ENCODE peak calls at places on chromosomes 1 and 21, in six cellular contexts. Q, P, V, D, L and F are unnamed samples.

GRCh38 chr1:196115641-196116040 is 492.6 kb downstream of the KCNT2 start:
- DNase-seq in V (no peak), L (peak), Q (no peak), D (no peak), P (no peak), F (no peak)

GRCh38 chr1:235073968-235074334 is 54.7 kb downstream of the TOMM20 start:
- DNase-seq in L (no peak), P (no peak), V (no peak), Q (no peak), D (no peak), F (no peak)

GRCh38 chr1:25030674-25031589 is 100.9 kb upstream of the RUNX3 start:
- DNase-seq in P (no peak), L (no peak), Q (peak), V (no peak), D (no peak), F (peak)

GRCh38 chr1:227769047-227769446 is 33.8 kb downstream of the SNAP47 start:
- DNase-seq in P (no peak), L (no peak), D (no peak), V (no peak), Q (no peak), F (no peak)

GRCh38 chr1:68977211-68977610 is 480.3 kb upstream of the DEPDC1 start:
- DNase-seq in L (no peak), D (no peak), P (no peak), Q (no peak), V (no peak), F (no peak)

GRCh38 chr1:201299968-201300367 is 16.7 kb downstream of the PKP1 start:
- DNase-seq in D (no peak), Q (no peak), P (peak), L (no peak), V (no peak), F (no peak)

GRCh38 chr1:210358511-210359148 is 29.9 kb downstream of the HHAT start:
- DNase-seq in Q (no peak), P (no peak), V (no peak), D (peak), L (no peak), F (no peak)

GRCh38 chr1:40462956-40463590 is 12.8 kb downstream of the ZFP69B start:
- DNase-seq in P (no peak), D (no peak), V (no peak), L (no peak), Q (no peak), F (no peak)

GRCh38 chr1:22780696-22781095 is 70.1 kb downstream of the EPHB2 start:
- DNase-seq in L (peak), V (no peak), P (peak), Q (no peak), D (peak), F (peak)

GRCh38 chr1:246527402-246528088 is 20.5 kb upstream of the SMYD3 start:
- DNase-seq in Q (no peak), V (no peak), D (no peak), L (no peak), P (no peak), F (peak)

GRCh38 chr1:154730251-154730650 is 122.3 kb upstream of the ADAR start:
- DNase-seq in Q (no peak), D (peak), L (no peak), P (peak), V (no peak), F (no peak)

GRCh38 chr1:147473735-147474049 is 67.6 kb upstream of the BCL9 start:
- DNase-seq in Q (no peak), L (no peak), P (no peak), V (no peak), D (no peak), F (no peak)

GRCh38 chr1:74502432-74502831 is 10.0 kb downstream of the LRRC53 start:
- DNase-seq in Q (no peak), V (peak), D (peak), P (no peak), L (no peak), F (peak)

GRCh38 chr1:227280836-227281235 is 37.5 kb downstream of the CDC42BPA start:
- DNase-seq in V (no peak), L (no peak), Q (no peak), P (no peak), D (no peak), F (no peak)

GRCh38 chr1:162168935-162169545 is 99.5 kb downstream of the NOS1AP start:
- DNase-seq in V (no peak), P (no peak), L (no peak), D (no peak), Q (no peak), F (no peak)

GRCh38 chr1:185843971-185844370 is 109.8 kb downstream of the HMCN1 start:
- DNase-seq in P (no peak), V (no peak), L (no peak), Q (no peak), D (no peak), F (no peak)

GRCh38 chr1:39501666-39502065 is 10.2 kb downstream of the BMP8A start:
- DNase-seq in D (no peak), Q (no peak), L (no peak), V (no peak), P (no peak), F (no peak)

GRCh38 chr21:41319273-41319672 is 2.7 kb downstream of the FAM3B start:
- DNase-seq in L (no peak), D (no peak), Q (no peak), P (no peak), V (no peak), F (no peak)

GRCh38 chr1:42165511-42166210 is 1.1 kb upstream of the GUCA2A start:
- DNase-seq in D (peak), P (peak), V (peak), Q (no peak), L (no peak), F (no peak)

GRCh38 chr1:34975312-34975711 is 9.8 kb downstream of the TMEM35B start:
- DNase-seq in P (no peak), L (no peak), D (no peak), Q (no peak), V (no peak), F (no peak)

GRCh38 chr1:210647406-210648333 is 319.0 kb downstream of the HHAT start:
- DNase-seq in L (no peak), P (no peak), D (no peak), V (no peak), Q (no peak), F (no peak)

GRCh38 chr1:65114312-65114711 is 33.7 kb upstream of the AK4 start:
- DNase-seq in V (peak), D (peak), P (no peak), Q (no peak), L (no peak), F (no peak)

GRCh38 chr1:1019122-1019999 is 559 bp upstream of the AGRN start:
- DNase-seq in V (peak), Q (no peak), D (peak), L (peak), P (no peak), F (peak)

GRCh38 chr21:8988696-8989095 is 1532.7 kb upstream of the TPTE start:
- DNase-seq in Q (no peak), L (no peak), V (peak), P (no peak), D (no peak), F (no peak)

GRCh38 chr1:230279583-230279945 is 146.6 kb downstream of the PGBD5 start:
- DNase-seq in V (no peak), Q (no peak), P (no peak), D (no peak), L (no peak), F (no peak)

GRCh38 chr1:244242446-244242845 is 191.4 kb downstream of the ZBTB18 start:
- DNase-seq in P (no peak), D (no peak), V (no peak), L (no peak), Q (no peak), F (no peak)

GRCh38 chr1:117167402-117167801 is 43.3 kb downstream of the VTCN1 start:
- DNase-seq in D (no peak), L (no peak), V (no peak), P (no peak), Q (no peak), F (no peak)

GRCh38 chr1:200493344-200493743 is 83.5 kb upstream of the ZNF281 start:
- DNase-seq in D (no peak), P (no peak), Q (no peak), L (no peak), V (no peak), F (no peak)

GRCh38 chr1:88697503-88697902 is 13.4 kb downstream of the PKN2 start:
- DNase-seq in L (no peak), V (no peak), Q (no peak), P (no peak), D (no peak), F (no peak)

GRCh38 chr21:42161401-42161956 is 57.5 kb upstream of the ABCG1 start:
- DNase-seq in D (no peak), Q (no peak), P (no peak), V (no peak), L (no peak), F (peak)

GRCh38 chr1:162391790-162392563 is 10.4 kb downstream of the C1orf226 start:
- DNase-seq in L (peak), P (peak), V (peak), D (peak), Q (no peak), F (peak)

GRCh38 chr1:29829448-29830344 is 593.4 kb downstream of the PTPRU start:
- DNase-seq in Q (no peak), L (no peak), V (no peak), P (no peak), D (no peak), F (no peak)

GRCh38 chr1:203081465-203082355 is 4.1 kb downstream of the MYOG start:
- DNase-seq in D (no peak), Q (no peak), L (no peak), P (no peak), V (no peak), F (peak)

GRCh38 chr1:6625579-6626149 is 996 bp downstream of the THAP3 start:
- DNase-seq in L (no peak), Q (no peak), P (peak), V (no peak), D (peak), F (peak)

GRCh38 chr1:25047506-25048240 is 117.6 kb upstream of the RUNX3 start:
- DNase-seq in P (no peak), Q (no peak), L (no peak), D (no peak), V (no peak), F (no peak)

GRCh38 chr1:193558491-193559028 is 372.1 kb upstream of the B3GALT2 start:
- DNase-seq in P (peak), Q (no peak), L (no peak), D (peak), V (no peak), F (no peak)

GRCh38 chr1:34362949-34363348 is 186.2 kb downstream of the C1orf94 start:
- DNase-seq in V (no peak), L (no peak), Q (no peak), P (no peak), D (no peak), F (no peak)

GRCh38 chr1:201262963-201263608 is 20.2 kb upstream of the PKP1 start:
- DNase-seq in P (no peak), L (no peak), Q (no peak), V (no peak), D (no peak), F (no peak)

GRCh38 chr1:202007703-202008489 is 2.5 kb upstream of the ELF3 start:
- DNase-seq in D (no peak), L (peak), V (no peak), P (no peak), Q (no peak), F (no peak)

GRCh38 chr1:1274931-1275431 is 1.3 kb upstream of the UBE2J2 start:
- DNase-seq in Q (no peak), V (no peak), P (no peak), L (no peak), D (no peak), F (no peak)

GRCh38 chr21:46213620-46214286 is 14.8 kb downstream of the LSS start:
- DNase-seq in Q (no peak), P (no peak), L (no peak), D (no peak), V (no peak), F (no peak)
- TF ChIP-seq MYC in Q (no peak), P (no peak), L (no peak), D (no peak), V (no peak), F (no peak)

DNA sequence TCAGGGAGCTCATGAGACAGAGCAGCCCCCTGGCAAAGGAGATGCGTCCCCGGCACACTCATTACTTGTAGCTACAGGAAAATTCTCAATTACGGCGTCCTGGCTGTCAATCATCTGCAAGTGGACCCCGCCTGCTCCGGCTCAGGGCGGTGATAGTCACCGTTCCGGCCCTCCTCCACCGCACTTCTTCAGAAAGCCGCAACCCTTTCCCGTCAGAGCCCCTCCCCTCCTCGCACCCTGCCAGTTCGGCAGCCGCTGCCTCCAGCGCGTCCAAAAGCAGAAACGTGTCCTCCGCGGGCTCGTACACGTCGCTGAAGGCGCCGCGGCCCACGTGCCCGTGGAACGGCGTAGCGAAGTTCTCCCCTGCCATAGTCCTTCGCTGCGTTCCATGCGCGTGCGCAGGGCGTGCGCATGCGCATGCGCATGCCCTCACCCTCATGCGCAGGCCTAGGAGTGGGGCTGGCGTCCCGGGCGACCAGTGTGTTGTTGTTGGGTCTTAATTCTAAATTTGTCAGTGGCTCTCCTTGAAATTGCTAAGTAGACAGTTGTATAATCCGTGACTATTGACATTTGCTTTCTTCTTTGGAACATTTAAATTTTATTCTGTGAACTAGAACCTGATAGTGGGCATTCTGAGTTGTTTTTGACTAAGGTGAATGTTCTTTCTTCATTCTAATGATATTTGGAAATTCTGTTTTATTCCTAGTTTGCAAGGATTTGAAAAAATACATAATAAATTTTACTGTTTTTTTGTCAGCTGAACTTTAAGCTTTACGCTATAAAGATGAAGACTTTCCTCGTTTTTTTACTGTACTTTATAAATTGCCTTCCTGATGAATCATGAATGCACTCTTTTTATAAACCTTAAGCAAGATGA is 107.5 kb downstream of the LTN1 start:
- DNase-seq in P (peak), Q (peak), L (peak), D (peak), V (peak), F (peak)
- TF ChIP-seq POLR2A in P (peak), Q (peak), L (peak), D (peak), V (peak), F (peak)

GRCh38 chr1:43554444-43554992 is 23.8 kb downstream of the PTPRF start:
- DNase-seq in D (no peak), V (peak), P (peak), Q (no peak), L (peak), F (peak)
- TF ChIP-seq CTCF in D (peak), V (peak), P (peak), Q (peak), L (peak), F (peak)

DNA sequence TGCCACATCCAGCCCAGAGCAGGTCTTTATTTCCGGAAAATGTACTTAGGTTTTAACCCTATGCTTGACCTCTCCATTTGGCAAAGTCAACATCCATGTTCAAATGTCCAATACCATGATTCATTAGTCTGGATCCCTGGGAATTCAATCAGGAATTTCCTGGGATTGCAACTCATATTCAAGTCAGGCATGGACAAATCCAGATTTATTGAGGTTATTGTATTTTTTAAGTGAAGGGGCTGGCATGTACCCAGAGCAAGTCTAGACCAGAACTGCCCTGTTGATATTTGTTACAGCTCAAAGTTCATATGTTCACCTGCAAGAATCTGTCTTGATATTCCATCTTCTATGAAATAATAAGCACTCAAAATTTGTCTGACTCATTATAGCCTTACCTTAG is 521.1 kb downstream of the ADGRL2 start:
- DNase-seq in Q (no peak), L (no peak), P (no peak), V (no peak), D (peak), F (no peak)
- TF ChIP-seq MYC in Q (no peak), L (no peak), P (no peak), V (no peak), D (no peak), F (no peak)

DNA sequence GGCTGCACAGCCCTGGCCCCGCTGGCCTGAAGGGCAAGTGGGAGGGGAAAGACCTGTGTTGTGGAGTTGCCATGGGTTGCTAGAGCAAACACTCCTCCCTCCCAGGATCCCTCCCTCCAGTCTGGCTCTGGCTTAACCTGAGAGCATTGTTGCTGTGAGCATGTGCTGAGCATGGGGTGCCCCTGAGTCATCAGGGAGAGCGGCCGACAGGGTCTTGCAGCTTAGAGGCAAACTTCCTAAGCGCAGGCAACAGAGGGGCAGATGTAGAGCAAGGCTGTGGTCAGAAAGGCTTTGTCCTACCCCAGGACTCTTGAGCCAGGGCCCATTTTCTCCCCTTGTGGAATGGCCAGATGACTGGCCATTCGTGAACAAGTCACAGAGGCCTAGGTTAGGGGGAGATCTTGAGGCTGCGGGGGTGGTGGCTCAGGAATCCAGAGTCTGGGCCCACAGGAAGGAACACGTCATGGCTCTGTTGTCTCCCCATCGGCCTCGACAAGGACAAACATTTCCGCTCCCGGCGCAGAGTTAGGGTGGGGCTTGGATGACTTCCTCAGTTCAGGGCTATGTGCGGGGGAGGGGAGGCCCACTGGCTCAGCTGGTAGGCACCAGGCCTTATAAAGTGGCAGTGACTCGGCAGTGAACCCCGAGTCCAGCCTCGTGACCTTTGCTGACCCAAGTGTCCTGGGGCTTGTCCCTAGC is 362 bp upstream of the DYNLT4 start:
- DNase-seq in L (peak), V (peak), D (peak), P (peak), Q (peak), F (peak)
- TF ChIP-seq POLR2A in L (peak), V (peak), D (peak), P (no peak), Q (no peak), F (peak)

DNA sequence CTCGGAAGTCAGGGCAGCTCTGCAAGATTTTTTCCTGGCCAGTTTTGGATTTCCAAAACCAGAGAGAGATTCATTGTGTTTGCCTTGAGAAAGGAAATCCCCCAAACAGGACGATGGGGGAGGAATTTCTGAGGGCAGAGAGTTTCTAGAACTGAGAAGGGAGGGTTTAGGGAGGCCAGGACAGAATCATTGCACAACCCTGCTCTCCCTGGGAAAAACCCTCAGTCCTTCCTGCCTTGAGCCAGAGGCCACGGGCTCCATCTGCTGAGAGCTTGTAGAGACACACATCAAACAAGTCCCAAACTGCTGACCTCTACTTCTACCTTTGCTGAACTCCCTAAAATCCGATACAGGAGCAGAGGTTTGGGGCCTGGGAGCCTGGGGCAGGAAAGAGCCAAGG is 99.7 kb downstream of the NMNAT2 start:
- DNase-seq in P (peak), Q (peak), V (peak), D (peak), L (no peak), F (peak)
- TF ChIP-seq CTCF in P (peak), Q (peak), V (peak), D (peak), L (peak), F (peak)